ENCODE peak calls at places on chromosomes 6 and 20, in six cellular contexts. One of them, this sample, is unnamed.

GRCh38 chr20:52532674-52533073 is 341.1 kb upstream of the ZFP64 start:
- DNase-seq in nephron progenitor cell: no peak
- DNase-seq in OCI-LY7: no peak
- DNase-seq in astrocyte: no peak
- DNase-seq in ovary: no peak
- DNase-seq in lower leg skin: no peak
- DNase-seq in this sample: no peak

GRCh38 chr6:121157913-121158312 is 176.4 kb downstream of the TBC1D32 start:
- DNase-seq in ovary: no peak
- DNase-seq in lower leg skin: no peak
- DNase-seq in OCI-LY7: no peak
- DNase-seq in astrocyte: peak
- DNase-seq in nephron progenitor cell: no peak
- DNase-seq in this sample: no peak

GRCh38 chr20:20743511-20744169 is 31.2 kb upstream of the RALGAPA2 start:
- DNase-seq in lower leg skin: peak
- DNase-seq in ovary: peak
- DNase-seq in nephron progenitor cell: no peak
- DNase-seq in astrocyte: peak
- DNase-seq in OCI-LY7: no peak
- DNase-seq in this sample: no peak

GRCh38 chr6:33878541-33878940 is 74.7 kb upstream of the MLN start:
- DNase-seq in lower leg skin: no peak
- DNase-seq in OCI-LY7: no peak
- DNase-seq in astrocyte: no peak
- DNase-seq in ovary: no peak
- DNase-seq in nephron progenitor cell: no peak
- DNase-seq in this sample: no peak

GRCh38 chr20:33841439-33841799 is 30.3 kb downstream of the CHMP4B start:
- DNase-seq in OCI-LY7: no peak
- DNase-seq in nephron progenitor cell: no peak
- DNase-seq in astrocyte: no peak
- DNase-seq in lower leg skin: no peak
- DNase-seq in ovary: no peak
- DNase-seq in this sample: no peak

GRCh38 chr20:23143098-23143497 is 57.0 kb upstream of the CD93 start:
- DNase-seq in OCI-LY7: no peak
- DNase-seq in nephron progenitor cell: no peak
- DNase-seq in ovary: no peak
- DNase-seq in astrocyte: peak
- DNase-seq in lower leg skin: peak
- DNase-seq in this sample: peak

GRCh38 chr6:128367437-128367836 is 153.0 kb downstream of the PTPRK start:
- DNase-seq in nephron progenitor cell: no peak
- DNase-seq in ovary: no peak
- DNase-seq in OCI-LY7: no peak
- DNase-seq in lower leg skin: no peak
- DNase-seq in astrocyte: no peak
- DNase-seq in this sample: no peak

GRCh38 chr6:85323435-85324040 is 126.3 kb upstream of the NT5E start:
- DNase-seq in nephron progenitor cell: peak
- DNase-seq in astrocyte: peak
- DNase-seq in ovary: peak
- DNase-seq in OCI-LY7: peak
- DNase-seq in lower leg skin: peak
- DNase-seq in this sample: peak

GRCh38 chr20:58021481-58021880 is 207.0 kb downstream of the ANKRD60 start:
- DNase-seq in lower leg skin: peak
- DNase-seq in ovary: no peak
- DNase-seq in nephron progenitor cell: peak
- DNase-seq in astrocyte: no peak
- DNase-seq in OCI-LY7: no peak
- DNase-seq in this sample: no peak

GRCh38 chr6:24357336-24358218 is at the start of gene DCDC2:
- DNase-seq in OCI-LY7: no peak
- DNase-seq in lower leg skin: peak
- DNase-seq in nephron progenitor cell: peak
- DNase-seq in ovary: peak
- DNase-seq in astrocyte: peak
- DNase-seq in this sample: peak

GRCh38 chr6:166910601-166911000 is 45.7 kb downstream of the RNASET2 start:
- DNase-seq in nephron progenitor cell: no peak
- DNase-seq in OCI-LY7: no peak
- DNase-seq in astrocyte: peak
- DNase-seq in lower leg skin: no peak
- DNase-seq in ovary: no peak
- DNase-seq in this sample: no peak

GRCh38 chr6:15063253-15063853 is 182.5 kb upstream of the JARID2 start:
- DNase-seq in ovary: no peak
- DNase-seq in OCI-LY7: peak
- DNase-seq in lower leg skin: peak
- DNase-seq in astrocyte: peak
- DNase-seq in nephron progenitor cell: no peak
- DNase-seq in this sample: no peak

GRCh38 chr6:36210886-36211595 is 14.5 kb downstream of the BRPF3 start:
- DNase-seq in ovary: no peak
- DNase-seq in OCI-LY7: no peak
- DNase-seq in lower leg skin: no peak
- DNase-seq in nephron progenitor cell: no peak
- DNase-seq in astrocyte: no peak
- DNase-seq in this sample: no peak

GRCh38 chr20:63059684-63060056 is 52.9 kb upstream of the BHLHE23 start:
- DNase-seq in OCI-LY7: no peak
- DNase-seq in astrocyte: no peak
- DNase-seq in lower leg skin: no peak
- DNase-seq in nephron progenitor cell: no peak
- DNase-seq in ovary: no peak
- DNase-seq in this sample: no peak

GRCh38 chr6:90286884-90287488 is 9.7 kb downstream of the BACH2 start:
- DNase-seq in nephron progenitor cell: peak
- DNase-seq in ovary: no peak
- DNase-seq in astrocyte: no peak
- DNase-seq in lower leg skin: no peak
- DNase-seq in OCI-LY7: peak
- DNase-seq in this sample: peak

GRCh38 chr6:14622135-14622534 is 504.6 kb downstream of the CD83 start:
- DNase-seq in astrocyte: no peak
- DNase-seq in OCI-LY7: no peak
- DNase-seq in lower leg skin: no peak
- DNase-seq in nephron progenitor cell: no peak
- DNase-seq in ovary: no peak
- DNase-seq in this sample: no peak

GRCh38 chr20:43939762-43940121 is 25.1 kb downstream of the TOX2 start:
- DNase-seq in ovary: no peak
- DNase-seq in OCI-LY7: no peak
- DNase-seq in astrocyte: no peak
- DNase-seq in lower leg skin: no peak
- DNase-seq in nephron progenitor cell: no peak
- DNase-seq in this sample: no peak

GRCh38 chr6:64522859-64523258 is 887.3 kb downstream of the PHF3 start:
- DNase-seq in nephron progenitor cell: no peak
- DNase-seq in OCI-LY7: no peak
- DNase-seq in astrocyte: no peak
- DNase-seq in lower leg skin: no peak
- DNase-seq in ovary: no peak
- DNase-seq in this sample: no peak
- TF ChIP-seq CTCF in nephron progenitor cell: no peak
- TF ChIP-seq CTCF in OCI-LY7: no peak
- TF ChIP-seq CTCF in astrocyte: no peak
- TF ChIP-seq CTCF in lower leg skin: no peak
- TF ChIP-seq CTCF in ovary: no peak
- TF ChIP-seq CTCF in this sample: no peak

DNA sequence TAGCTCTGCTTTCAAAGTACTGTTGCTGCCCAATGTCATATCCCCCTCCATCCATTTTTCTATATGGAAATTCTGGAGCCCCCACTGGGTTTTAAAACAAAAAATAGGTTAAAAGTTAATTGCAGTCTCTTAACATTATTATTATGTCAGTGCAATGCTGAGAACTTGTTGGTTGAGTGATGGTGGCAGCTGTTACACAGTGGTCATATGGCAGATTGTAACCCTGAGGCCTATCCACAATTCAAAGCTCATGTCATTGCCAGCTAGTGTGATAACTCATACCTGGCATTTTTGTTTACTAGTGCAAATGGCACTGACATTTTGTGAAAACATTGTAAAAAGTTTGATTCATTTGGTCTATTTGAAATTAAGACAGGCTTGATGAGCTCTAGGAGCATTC is 305.7 kb upstream of the FLRT3 start:
- DNase-seq in astrocyte: no peak
- DNase-seq in lower leg skin: no peak
- DNase-seq in ovary: no peak
- DNase-seq in OCI-LY7: no peak
- DNase-seq in nephron progenitor cell: no peak
- DNase-seq in this sample: no peak
- TF ChIP-seq CTCF in astrocyte: no peak
- TF ChIP-seq CTCF in lower leg skin: no peak
- TF ChIP-seq CTCF in ovary: no peak
- TF ChIP-seq CTCF in OCI-LY7: no peak
- TF ChIP-seq CTCF in nephron progenitor cell: no peak
- TF ChIP-seq CTCF in this sample: no peak

GRCh38 chr6:110534731-110535164 is 58.3 kb upstream of the SLC22A16 start:
- DNase-seq in nephron progenitor cell: no peak
- DNase-seq in astrocyte: peak
- DNase-seq in ovary: no peak
- DNase-seq in OCI-LY7: no peak
- DNase-seq in lower leg skin: no peak
- DNase-seq in this sample: peak
- TF ChIP-seq CTCF in nephron progenitor cell: no peak
- TF ChIP-seq CTCF in astrocyte: no peak
- TF ChIP-seq CTCF in ovary: no peak
- TF ChIP-seq CTCF in OCI-LY7: no peak
- TF ChIP-seq CTCF in lower leg skin: no peak
- TF ChIP-seq CTCF in this sample: no peak

GRCh38 chr6:131368077-131368911 is 204.7 kb upstream of the ARG1 start:
- DNase-seq in astrocyte: peak
- DNase-seq in nephron progenitor cell: no peak
- DNase-seq in OCI-LY7: peak
- DNase-seq in ovary: peak
- DNase-seq in lower leg skin: peak
- DNase-seq in this sample: peak
- TF ChIP-seq CTCF in astrocyte: no peak
- TF ChIP-seq CTCF in nephron progenitor cell: no peak
- TF ChIP-seq CTCF in OCI-LY7: peak
- TF ChIP-seq CTCF in ovary: no peak
- TF ChIP-seq CTCF in lower leg skin: no peak
- TF ChIP-seq CTCF in this sample: no peak

DNA sequence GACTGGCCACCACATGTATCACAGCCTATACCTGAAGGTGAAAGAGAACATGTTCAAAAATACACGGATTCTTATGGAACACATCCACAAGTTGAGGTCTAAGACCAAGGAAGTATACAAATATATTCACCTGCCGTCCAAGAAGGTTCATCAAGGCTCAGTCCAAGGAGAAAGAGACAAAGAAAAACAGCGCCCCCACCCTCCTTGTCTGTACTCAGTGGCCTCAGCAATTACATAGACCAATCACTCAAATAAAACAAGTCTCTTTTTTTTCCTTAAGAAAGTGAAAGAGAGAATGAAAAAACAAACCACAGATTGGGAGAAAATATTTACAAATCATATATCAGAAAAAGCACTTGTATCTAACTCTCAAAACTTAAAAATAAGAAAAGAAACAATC is 19.5 kb downstream of the CPXM1 start:
- DNase-seq in lower leg skin: no peak
- DNase-seq in astrocyte: no peak
- DNase-seq in nephron progenitor cell: no peak
- DNase-seq in OCI-LY7: no peak
- DNase-seq in ovary: no peak
- DNase-seq in this sample: no peak
- TF ChIP-seq CTCF in lower leg skin: no peak
- TF ChIP-seq CTCF in astrocyte: no peak
- TF ChIP-seq CTCF in nephron progenitor cell: no peak
- TF ChIP-seq CTCF in OCI-LY7: peak
- TF ChIP-seq CTCF in ovary: no peak
- TF ChIP-seq CTCF in this sample: no peak

GRCh38 chr6:9103876-9104521 is 668.7 kb upstream of the SLC35B3 start:
- DNase-seq in ovary: no peak
- DNase-seq in OCI-LY7: no peak
- DNase-seq in lower leg skin: no peak
- DNase-seq in astrocyte: no peak
- DNase-seq in nephron progenitor cell: no peak
- DNase-seq in this sample: no peak
- TF ChIP-seq CTCF in ovary: no peak
- TF ChIP-seq CTCF in OCI-LY7: no peak
- TF ChIP-seq CTCF in lower leg skin: no peak
- TF ChIP-seq CTCF in astrocyte: no peak
- TF ChIP-seq CTCF in nephron progenitor cell: no peak
- TF ChIP-seq CTCF in this sample: no peak

This sample was measured in Calu3.